ENCODE peak calls at places on chromosome 12, in four cellular contexts. O is GM12878, R is H1, Q is HepG2. S is an unnamed sample.
A peak's percentile ranks its signal among the peaks of the same experiment; 100 is the strongest.

GRCh38 chr12:1797011-1797901 is 23.1 kb upstream of the LRTM2 start:
- DNase-seq in Q (no peak), O (no peak), R (peak; percentile 66), S (peak; percentile 33)

GRCh38 chr12:112711026-112711425 is 80.5 kb upstream of the RPH3A start:
- DNase-seq in Q (no peak), O (no peak), R (no peak), S (no peak)

GRCh38 chr12:76927170-76927784 is 48.5 kb upstream of the CSRP2 start:
- DNase-seq in R (peak; percentile 88), Q (peak; percentile 25), O (no peak), S (peak; percentile 49)

GRCh38 chr12:98371419-98371818 is 144.0 kb upstream of the TMPO start:
- DNase-seq in O (no peak), Q (no peak), R (no peak), S (no peak)

GRCh38 chr12:10652192-10652591 is 21.7 kb downstream of the STYK1 start:
- DNase-seq in R (no peak), Q (no peak), O (no peak), S (no peak)

GRCh38 chr12:87756721-87757120 is 272.5 kb downstream of the C12orf50 start:
- DNase-seq in O (no peak), Q (no peak), R (no peak), S (no peak)

GRCh38 chr12:52249041-52249461 is 16.0 kb downstream of the KRT7 start:
- DNase-seq in O (no peak), Q (no peak), R (no peak), S (no peak)

GRCh38 chr12:13562915-13563742 is 366.6 kb downstream of the EMP1 start:
- DNase-seq in Q (no peak), O (no peak), R (no peak), S (no peak)

GRCh38 chr12:50187084-50187900 is 20.1 kb upstream of the CERS5 start:
- DNase-seq in R (no peak), Q (no peak), O (peak; percentile 47), S (no peak)

GRCh38 chr12:117316336-117316735 is 45.1 kb downstream of the NOS1 start:
- DNase-seq in O (no peak), R (no peak), Q (no peak), S (no peak)

GRCh38 chr12:93671044-93671443 is 6.1 kb upstream of the CRADD start:
- DNase-seq in Q (no peak), R (no peak), O (no peak), S (no peak)

GRCh38 chr12:130881046-130881445 is 9.2 kb downstream of the RAN start:
- DNase-seq in Q (no peak), R (no peak), O (no peak), S (no peak)

GRCh38 chr12:109652233-109652772 is 61.3 kb upstream of the FAM222A start:
- DNase-seq in R (no peak), Q (no peak), O (no peak), S (no peak)

GRCh38 chr12:70444903-70445302 is 78.8 kb downstream of the KCNMB4 start:
- DNase-seq in O (no peak), R (no peak), Q (no peak), S (no peak)

GRCh38 chr12:6370994-6371754 is 4.2 kb downstream of the SCNN1A start:
- DNase-seq in O (peak; percentile 34), Q (peak; percentile 97), R (peak; percentile 77), S (no peak)
- TF ChIP-seq JUND in O (no peak), Q (no peak), R (peak; percentile 43), S (peak; percentile 36)

GRCh38 chr12:85573635-85574214 is 262.5 kb downstream of the RASSF9 start:
- DNase-seq in R (no peak), Q (no peak), O (no peak), S (no peak)
- TF ChIP-seq TCF12 in R (no peak), Q (no peak), O (no peak), S (no peak)

GRCh38 chr12:78726854-78727253 is 137.7 kb upstream of the SYT1 start:
- DNase-seq in O (no peak), Q (no peak), R (no peak), S (no peak)
- TF ChIP-seq JUND in O (no peak), Q (no peak), R (no peak), S (no peak)

GRCh38 chr12:7383157-7383556 is 60.8 kb downstream of the CD163L1 start:
- DNase-seq in O (no peak), Q (no peak), R (no peak), S (no peak)
- TF ChIP-seq TCF12 in O (no peak), Q (no peak), R (no peak), S (no peak)